ENCODE peak calls at places on chromosomes 1 and 21, in six cellular contexts. O is A673, C is brain microvascular endothelial cell, R is pancreas, H is HCT116, K is ovary. P is an unnamed sample. For H3K27me3, the result is how much of the 10 kb centered on the place peaks cover.

GRCh38 chr1:40438391-40439015 is 11.8 kb upstream of the ZFP69B start:
- DNase-seq in O (peak), C (peak), R (no peak), H (no peak), K (no peak), P (peak)

GRCh38 chr1:8137406-8138244 is 111.5 kb upstream of the ERRFI1 start:
- DNase-seq in O (no peak), C (peak), R (no peak), H (peak), K (no peak), P (peak)

GRCh38 chr1:36023098-36023769 is 60.7 kb upstream of the TEKT2 start:
- DNase-seq in O (no peak), C (no peak), R (no peak), H (no peak), K (no peak), P (no peak)

GRCh38 chr21:46517361-46517760 is 58.7 kb downstream of the DIP2A start:
- DNase-seq in O (no peak), C (no peak), R (no peak), H (no peak), K (no peak), P (no peak)

GRCh38 chr1:46072975-46073374 is 59.5 kb downstream of the PIK3R3 start:
- DNase-seq in O (no peak), C (no peak), R (no peak), H (no peak), K (no peak), P (peak)

GRCh38 chr21:46003575-46004007 is 22.0 kb downstream of the COL6A1 start:
- DNase-seq in O (no peak), C (no peak), R (no peak), H (no peak), K (peak), P (no peak)

GRCh38 chr1:23013657-23014056 is 2.0 kb downstream of the TEX46 start:
- DNase-seq in O (no peak), C (no peak), R (no peak), H (no peak), K (no peak), P (peak)

GRCh38 chr1:202750761-202751160 is 40.5 kb upstream of the SYT2 start:
- DNase-seq in O (no peak), C (no peak), R (no peak), H (no peak), K (no peak), P (no peak)

GRCh38 chr1:91856996-91857395 is 29.0 kb downstream of the TGFBR3 start:
- DNase-seq in O (no peak), C (no peak), R (no peak), H (no peak), K (no peak), P (no peak)

GRCh38 chr21:27047331-27048314 is 80.7 kb upstream of the ADAMTS5 start:
- DNase-seq in O (peak), C (no peak), R (no peak), H (no peak), K (no peak), P (peak)

GRCh38 chr1:228463559-228464455 is 23.4 kb upstream of the RNF187 start:
- DNase-seq in O (peak), C (no peak), R (no peak), H (peak), K (no peak), P (no peak)

GRCh38 chr1:1550591-1551432 is 10.4 kb upstream of the TMEM240 start:
- DNase-seq in O (peak), C (peak), R (no peak), H (no peak), K (no peak), P (no peak)
- TF ChIP-seq CTCF in O (peak), C (peak), R (no peak), H (peak), K (no peak), P (no peak)

GRCh38 chr1:231187556-231187955 is 25.7 kb downstream of the TRIM67 start:
- DNase-seq in O (no peak), C (no peak), R (no peak), H (no peak), K (no peak), P (no peak)
- H3K27me3 ChIP-seq in O (under half), C (under half), R (under half), H (under half), K (under half), P (under half)

GRCh38 chr21:37225440-37225839 is 41.7 kb downstream of the VPS26C start:
- DNase-seq in O (no peak), C (no peak), R (no peak), H (no peak), K (no peak), P (no peak)
- H3K4me3 ChIP-seq in O (no peak), C (no peak), R (no peak), H (no peak), K (no peak), P (no peak)

GRCh38 chr1:17001760-17002523 is 9.8 kb downstream of the ATP13A2 start:
- DNase-seq in O (no peak), C (no peak), R (no peak), H (no peak), K (no peak), P (no peak)

GRCh38 chr1:17002524-17002902 is 9.2 kb downstream of the ATP13A2 start:
- DNase-seq in O (no peak), C (no peak), R (no peak), H (no peak), K (no peak), P (no peak)

GRCh38 chr1:17005365-17005740 is 6.4 kb downstream of the ATP13A2 start:
- DNase-seq in O (no peak), C (no peak), R (no peak), H (no peak), K (no peak), P (no peak)

GRCh38 chr1:17007121-17007520 is 4.6 kb downstream of the ATP13A2 start:
- DNase-seq in O (no peak), C (no peak), R (peak), H (no peak), K (no peak), P (no peak)

DNA sequence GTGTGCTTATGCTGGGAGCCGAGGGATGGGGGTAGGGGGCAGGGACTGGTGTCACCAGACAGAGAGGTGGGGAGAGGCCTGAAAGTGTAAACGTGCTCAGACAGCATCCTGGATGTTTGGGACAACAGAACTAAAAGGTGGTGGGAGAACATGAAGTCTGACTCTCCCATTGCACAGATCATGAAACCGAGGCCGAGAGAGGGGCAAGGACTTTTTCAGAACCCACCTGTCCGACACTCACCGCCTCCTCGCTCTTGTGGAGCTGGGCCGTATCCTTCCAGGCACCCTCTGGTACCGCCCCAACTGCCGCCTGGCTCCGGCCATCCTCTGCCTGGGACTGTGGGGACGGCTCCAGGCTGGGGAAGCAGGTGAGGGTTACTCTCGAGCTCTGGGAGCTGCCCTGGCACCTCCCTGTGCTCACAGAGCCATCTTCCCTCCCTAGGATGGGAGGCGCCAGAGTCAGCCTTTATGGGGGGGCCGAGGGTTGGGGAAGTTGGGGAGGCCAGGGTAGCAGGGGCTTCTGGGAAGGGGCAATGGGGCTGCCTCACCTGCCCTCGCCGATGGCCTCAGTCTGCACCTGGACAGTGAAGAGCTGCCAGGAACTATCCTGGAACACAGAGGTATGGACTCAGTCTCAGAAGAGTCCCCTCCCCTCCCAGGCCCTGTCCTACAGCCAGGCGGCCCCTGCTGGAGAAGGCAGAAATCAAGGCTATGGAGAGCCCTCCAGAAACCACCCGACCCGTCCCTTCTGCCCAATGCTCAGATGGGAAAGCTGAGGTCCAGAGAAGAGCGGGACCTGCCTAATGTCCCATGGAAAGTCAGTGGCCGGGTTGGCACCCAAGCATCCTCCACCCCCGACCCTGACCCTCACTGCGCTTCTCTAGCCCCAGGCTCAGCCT is 7.0 kb downstream of the ATP13A2 start:
- DNase-seq in O (no peak), C (no peak), R (peak), H (no peak), K (no peak), P (no peak)
- TF ChIP-seq CTCF in O (no peak), C (peak), R (no peak), H (peak), K (no peak), P (no peak)

DNA sequence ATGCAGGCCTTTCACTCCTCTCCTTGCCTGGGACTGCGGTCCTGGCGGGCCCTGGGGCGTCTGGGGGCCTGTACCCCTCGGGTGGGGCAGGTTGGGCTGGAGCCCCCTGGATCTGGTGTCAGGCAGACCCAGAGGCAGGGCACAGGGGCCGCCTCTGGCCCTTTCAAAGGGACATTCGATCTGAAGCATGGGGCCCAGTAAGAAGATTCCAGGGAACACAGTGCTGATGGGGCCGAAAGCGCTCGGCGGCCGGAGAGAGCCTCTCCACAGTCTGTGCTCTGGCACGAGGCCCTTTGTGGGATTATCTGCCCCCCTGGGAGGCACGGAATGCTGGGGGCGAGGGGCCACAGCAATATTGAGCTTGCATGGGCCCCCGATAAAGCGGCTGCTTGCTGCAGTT is 15.2 kb downstream of the PRDM16 start:
- DNase-seq in O (no peak), C (no peak), R (no peak), H (no peak), K (no peak), P (no peak)
- H3K27me3 ChIP-seq in O (under half), C (under half), R (under half), H (under half), K (under half), P (under half)

GRCh38 chr1:31787786-31788137 is 23.6 kb upstream of the ADGRB2 start:
- DNase-seq in O (no peak), C (no peak), R (no peak), H (no peak), K (no peak), P (no peak)
- H3K4me3 ChIP-seq in O (peak), C (peak), R (no peak), H (peak), K (no peak), P (no peak)

GRCh38 chr1:6445062-6445763 is 20.6 kb downstream of the ESPN start:
- DNase-seq in O (no peak), C (no peak), R (peak), H (no peak), K (no peak), P (no peak)
- TF ChIP-seq CTCF in O (no peak), C (peak), R (peak), H (peak), K (no peak), P (peak)

GRCh38 chr1:44524655-44525530 is 119.8 kb downstream of the RNF220 start:
- DNase-seq in O (no peak), C (no peak), R (no peak), H (no peak), K (no peak), P (no peak)

GRCh38 chr1:44521378-44522080 is 116.5 kb downstream of the RNF220 start:
- DNase-seq in O (no peak), C (no peak), R (no peak), H (no peak), K (no peak), P (no peak)

GRCh38 chr1:44526295-44527073 is 121.4 kb downstream of the RNF220 start:
- DNase-seq in O (no peak), C (no peak), R (no peak), H (no peak), K (no peak), P (no peak)

GRCh38 chr1:44523747-44524146 is 118.7 kb downstream of the RNF220 start:
- DNase-seq in O (no peak), C (no peak), R (no peak), H (no peak), K (no peak), P (no peak)

GRCh38 chr1:44524180-44524579 is 119.1 kb downstream of the RNF220 start:
- DNase-seq in O (no peak), C (no peak), R (no peak), H (no peak), K (no peak), P (no peak)
- H3K27me3 ChIP-seq in O (under half), C (under half), R (under half), H (under half), K (under half), P (under half)

P was measured in bronchial epithelial cell.